ENCODE peak calls at places on chromosomes 6 and 20, in five cellular contexts. X is HCT116, H is HL-60, G is sigmoid colon, F is stomach. K is an unnamed sample.
A peak's percentile ranks its signal among the peaks of the same experiment; 100 is the strongest.

GRCh38 chr20:20261159-20261558 is 106.7 kb upstream of the INSM1 start:
- DNase-seq in X (no peak), H (peak; percentile 50), G (no peak), F (no peak), K (no peak)

GRCh38 chr6:467671-468082 is 76.1 kb downstream of the IRF4 start:
- DNase-seq in X (no peak), H (no peak), G (no peak), F (no peak), K (no peak)

GRCh38 chr20:10758446-10758845 is 84.6 kb upstream of the JAG1 start:
- DNase-seq in X (no peak), H (no peak), G (no peak), F (no peak), K (no peak)

GRCh38 chr6:37049990-37050853 is 44.8 kb downstream of the FGD2 start:
- DNase-seq in X (no peak), H (peak; percentile 65), G (peak; percentile 78), F (peak; percentile 58), K (no peak)

GRCh38 chr6:27312146-27312949 is at the start of gene POM121L2:
- DNase-seq in X (no peak), H (peak; percentile 12), G (no peak), F (peak; percentile 80), K (peak; percentile 80)

GRCh38 chr6:110518281-110518623 is 41.8 kb upstream of the SLC22A16 start:
- DNase-seq in X (no peak), H (no peak), G (no peak), F (no peak), K (no peak)

GRCh38 chr6:137241481-137242011 is 22.4 kb upstream of the IFNGR1 start:
- DNase-seq in X (no peak), H (no peak), G (no peak), F (no peak), K (no peak)

GRCh38 chr6:152748843-152749242 is 1.8 kb upstream of the VIP start:
- DNase-seq in X (no peak), H (no peak), G (no peak), F (no peak), K (no peak)

GRCh38 chr6:111914617-111915016 is 41.4 kb upstream of the FYN start:
- DNase-seq in X (no peak), H (no peak), G (no peak), F (no peak), K (no peak)

GRCh38 chr6:166286831-166287271 is 21.3 kb downstream of the PRR18 start:
- DNase-seq in X (no peak), H (no peak), G (no peak), F (no peak), K (no peak)
- TF ChIP-seq POLR2AphosphoS5 in X (no peak), H (no peak), G (no peak), F (no peak), K (no peak)

DNA sequence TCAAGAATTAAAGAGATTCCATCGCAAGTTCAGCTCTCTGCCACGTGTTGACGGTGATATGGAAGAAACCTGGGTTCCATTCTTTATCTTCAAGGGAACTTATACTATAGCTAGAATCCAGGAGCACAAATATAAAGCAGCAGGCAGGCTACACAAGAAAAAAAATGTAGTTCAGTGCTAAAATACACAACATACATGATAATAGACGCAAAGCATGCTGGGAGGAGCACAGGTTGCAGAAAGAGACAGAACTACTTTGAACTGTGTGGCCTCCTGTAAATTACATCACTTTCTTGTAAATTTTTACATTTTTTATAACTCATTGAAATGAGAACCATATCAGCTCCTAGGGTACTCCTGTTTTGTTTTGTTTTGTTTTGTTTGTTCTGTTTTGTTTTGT is 53.8 kb upstream of the RBM24 start:
- DNase-seq in X (no peak), H (no peak), G (no peak), F (no peak), K (no peak)
- H3K4me3 ChIP-seq in X (no peak overlapping the region), H (no peak overlapping the region), G (no peak overlapping the region), F (no peak overlapping the region), K (no peak overlapping the region)

GRCh38 chr20:24033560-24033959 is 45.0 kb upstream of the GGTLC1 start:
- DNase-seq in X (no peak), H (no peak), G (no peak), F (no peak), K (no peak)

GRCh38 chr20:24032412-24032898 is 43.9 kb upstream of the GGTLC1 start:
- DNase-seq in X (no peak), H (no peak), G (no peak), F (no peak), K (no peak)

GRCh38 chr20:24033151-24033550 is 44.6 kb upstream of the GGTLC1 start:
- DNase-seq in X (no peak), H (no peak), G (no peak), F (no peak), K (no peak)

GRCh38 chr20:24039196-24039595 is 50.6 kb upstream of the GGTLC1 start:
- DNase-seq in X (no peak), H (no peak), G (no peak), F (no peak), K (no peak)

DNA sequence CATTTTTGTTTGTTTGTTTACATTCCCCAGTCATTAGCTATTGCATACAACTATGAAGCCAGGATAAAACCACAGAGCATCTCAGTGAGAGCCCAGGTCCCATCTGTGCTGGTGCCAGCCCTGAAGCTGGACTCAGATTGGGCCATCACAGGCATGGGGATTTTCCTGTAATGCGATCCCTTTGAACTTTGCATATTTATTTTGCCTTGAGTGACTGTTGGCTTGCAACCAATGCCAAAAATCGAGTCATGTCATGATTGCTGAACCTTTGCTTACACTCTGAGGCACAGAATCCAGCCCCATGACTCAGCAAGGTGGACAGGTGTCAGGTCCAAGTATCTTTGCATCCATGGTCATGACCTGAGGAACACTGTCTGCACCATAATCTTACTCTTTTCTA is 46.2 kb upstream of the GGTLC1 start:
- DNase-seq in X (no peak), H (no peak), G (no peak), F (no peak), K (no peak)
- TF ChIP-seq POLR2AphosphoS5 in X (no peak), H (no peak), G (no peak), F (no peak), K (no peak)

GRCh38 chr6:14540859-14541540 is 423.4 kb downstream of the CD83 start:
- DNase-seq in X (no peak), H (no peak), G (no peak), F (no peak), K (no peak)
- H3K4me3 ChIP-seq in X (no peak overlapping the region), H (no peak overlapping the region), G (no peak overlapping the region), F (no peak overlapping the region), K (no peak overlapping the region)

K was measured in breast epithelium.